ENCODE peak calls at places on chromosomes 4 and X, in five cellular contexts. K is T-helper 2 cell; L is stimulated activated CD4-positive, alpha-beta T cell treated with anti-CD3 and anti-CD28 coated beads, Interleukin-2, amount 100 ng/mL, for 48 hours; Q is dorsolateral prefrontal cortex; H is H4. W is an unnamed sample.

GRCh38 chrX:110003167-110004156 is 548 bp downstream of the TMEM164 start:
- DNase-seq in K (no peak), L (no peak), Q (no peak), H (no peak), W (peak)

GRCh38 chr4:95732061-95732460 is 107.8 kb upstream of the PDHA2 start:
- DNase-seq in K (no peak), L (no peak), Q (no peak), H (peak), W (peak)

GRCh38 chrX:15714529-15714928 is 23.5 kb upstream of the CA5B start:
- DNase-seq in K (no peak), L (no peak), Q (no peak), H (no peak), W (peak)

GRCh38 chr4:33086351-33086900 is 2366.3 kb downstream of the PCDH7 start:
- DNase-seq in K (no peak), L (no peak), Q (no peak), H (no peak), W (no peak)

GRCh38 chr4:169649545-169650226 is 29.3 kb downstream of the CLCN3 start:
- DNase-seq in K (no peak), L (no peak), Q (no peak), H (no peak), W (no peak)

GRCh38 chrX:9670136-9670905 is 95.3 kb downstream of the GPR143 start:
- DNase-seq in K (no peak), L (no peak), Q (no peak), H (peak), W (peak)

GRCh38 chrX:136094962-136095361 is 52.4 kb upstream of the FHL1 start:
- DNase-seq in K (no peak), L (no peak), Q (no peak), H (no peak), W (no peak)

GRCh38 chr4:110371016-110371795 is 104.7 kb upstream of the ENPEP start:
- DNase-seq in K (no peak), L (no peak), Q (no peak), H (no peak), W (peak)

GRCh38 chr4:77501851-77502250 is 103.8 kb upstream of the CXCL13 start:
- DNase-seq in K (no peak), L (no peak), Q (no peak), H (no peak), W (peak)

GRCh38 chr4:187270154-187270553 is 546.5 kb upstream of the FAT1 start:
- DNase-seq in K (no peak), L (no peak), Q (no peak), H (peak), W (no peak)

GRCh38 chr4:4599886-4600285 is 58.0 kb upstream of the STX18 start:
- DNase-seq in K (no peak), L (no peak), Q (no peak), H (no peak), W (no peak)